ENCODE peak calls at places on chromosome 11, in ten cellular contexts. One of them, this sample, is unnamed.

GRCh38 chr11:124174001-124174400 is 9.1 kb upstream of the OR10D3 start:
- DNase-seq in HuH-7: peak; percentile 6
- DNase-seq in activated CD4-positive, alpha-beta T cell treated with anti-CD3 and anti-CD28 coated beads, Interleukin-2, amount 50 U/mL, for 48 hours: no peak
- DNase-seq in activated T-cell treated with anti-CD3 and anti-CD28 coated beads for 1 hour: no peak
- DNase-seq in OCI-M1: peak; percentile 84
- DNase-seq in pancreas: no peak
- DNase-seq in HCT116: peak; percentile 2
- DNase-seq in stimulated activated CD4-positive, alpha-beta T cell treated with anti-CD3 and anti-CD28 coated beads, TNF-alpha, amount 100 ng/mL, for 48 hours: no peak
- DNase-seq in SJSA1: peak; percentile 48
- DNase-seq in COLO829: peak; percentile 10
- DNase-seq in this sample: peak; percentile 89

GRCh38 chr11:40338739-40339138 is 1120.7 kb downstream of the LRRC4C start:
- DNase-seq in OCI-M1: no peak
- DNase-seq in pancreas: no peak
- DNase-seq in activated CD4-positive, alpha-beta T cell treated with anti-CD3 and anti-CD28 coated beads, Interleukin-2, amount 50 U/mL, for 48 hours: no peak
- DNase-seq in HCT116: no peak
- DNase-seq in activated T-cell treated with anti-CD3 and anti-CD28 coated beads for 1 hour: no peak
- DNase-seq in HuH-7: no peak
- DNase-seq in COLO829: peak; percentile 49
- DNase-seq in stimulated activated CD4-positive, alpha-beta T cell treated with anti-CD3 and anti-CD28 coated beads, TNF-alpha, amount 100 ng/mL, for 48 hours: no peak
- DNase-seq in SJSA1: peak; percentile 32
- DNase-seq in this sample: no peak

GRCh38 chr11:69816671-69817070 is 2.5 kb downstream of the FGF3 start:
- DNase-seq in COLO829: no peak
- DNase-seq in HuH-7: no peak
- DNase-seq in pancreas: no peak
- DNase-seq in HCT116: no peak
- DNase-seq in OCI-M1: no peak
- DNase-seq in SJSA1: no peak
- DNase-seq in activated CD4-positive, alpha-beta T cell treated with anti-CD3 and anti-CD28 coated beads, Interleukin-2, amount 50 U/mL, for 48 hours: no peak
- DNase-seq in activated T-cell treated with anti-CD3 and anti-CD28 coated beads for 1 hour: no peak
- DNase-seq in stimulated activated CD4-positive, alpha-beta T cell treated with anti-CD3 and anti-CD28 coated beads, TNF-alpha, amount 100 ng/mL, for 48 hours: no peak
- DNase-seq in this sample: no peak

GRCh38 chr11:20353829-20354434 is 9.6 kb upstream of the HTATIP2 start:
- DNase-seq in activated CD4-positive, alpha-beta T cell treated with anti-CD3 and anti-CD28 coated beads, Interleukin-2, amount 50 U/mL, for 48 hours: peak; percentile 46
- DNase-seq in stimulated activated CD4-positive, alpha-beta T cell treated with anti-CD3 and anti-CD28 coated beads, TNF-alpha, amount 100 ng/mL, for 48 hours: no peak
- DNase-seq in COLO829: peak; percentile 75
- DNase-seq in HuH-7: peak; percentile 31
- DNase-seq in SJSA1: no peak
- DNase-seq in OCI-M1: peak; percentile 67
- DNase-seq in pancreas: peak; percentile 32
- DNase-seq in activated T-cell treated with anti-CD3 and anti-CD28 coated beads for 1 hour: peak; percentile 7
- DNase-seq in HCT116: peak; percentile 45
- DNase-seq in this sample: peak; percentile 71

GRCh38 chr11:116984589-116984988 is 113.6 kb downstream of the SIK3 start:
- DNase-seq in pancreas: no peak
- DNase-seq in HCT116: no peak
- DNase-seq in activated CD4-positive, alpha-beta T cell treated with anti-CD3 and anti-CD28 coated beads, Interleukin-2, amount 50 U/mL, for 48 hours: no peak
- DNase-seq in activated T-cell treated with anti-CD3 and anti-CD28 coated beads for 1 hour: no peak
- DNase-seq in HuH-7: no peak
- DNase-seq in SJSA1: peak; percentile 46
- DNase-seq in OCI-M1: peak; percentile 81
- DNase-seq in stimulated activated CD4-positive, alpha-beta T cell treated with anti-CD3 and anti-CD28 coated beads, TNF-alpha, amount 100 ng/mL, for 48 hours: no peak
- DNase-seq in COLO829: no peak
- DNase-seq in this sample: no peak

GRCh38 chr11:12451179-12451814 is 73.9 kb downstream of the PARVA start:
- DNase-seq in OCI-M1: no peak
- DNase-seq in pancreas: no peak
- DNase-seq in SJSA1: no peak
- DNase-seq in activated CD4-positive, alpha-beta T cell treated with anti-CD3 and anti-CD28 coated beads, Interleukin-2, amount 50 U/mL, for 48 hours: no peak
- DNase-seq in stimulated activated CD4-positive, alpha-beta T cell treated with anti-CD3 and anti-CD28 coated beads, TNF-alpha, amount 100 ng/mL, for 48 hours: no peak
- DNase-seq in activated T-cell treated with anti-CD3 and anti-CD28 coated beads for 1 hour: no peak
- DNase-seq in HuH-7: no peak
- DNase-seq in COLO829: no peak
- DNase-seq in HCT116: no peak
- DNase-seq in this sample: no peak

GRCh38 chr11:80297808-80298460 is 857.1 kb upstream of the TENM4 start:
- DNase-seq in activated T-cell treated with anti-CD3 and anti-CD28 coated beads for 1 hour: no peak
- DNase-seq in COLO829: no peak
- DNase-seq in SJSA1: no peak
- DNase-seq in HCT116: no peak
- DNase-seq in OCI-M1: no peak
- DNase-seq in activated CD4-positive, alpha-beta T cell treated with anti-CD3 and anti-CD28 coated beads, Interleukin-2, amount 50 U/mL, for 48 hours: no peak
- DNase-seq in HuH-7: no peak
- DNase-seq in stimulated activated CD4-positive, alpha-beta T cell treated with anti-CD3 and anti-CD28 coated beads, TNF-alpha, amount 100 ng/mL, for 48 hours: no peak
- DNase-seq in pancreas: no peak
- DNase-seq in this sample: no peak

GRCh38 chr11:118238947-118239346 is 13.2 kb downstream of the MPZL3 start:
- DNase-seq in COLO829: peak; percentile 13
- DNase-seq in OCI-M1: peak; percentile 68
- DNase-seq in stimulated activated CD4-positive, alpha-beta T cell treated with anti-CD3 and anti-CD28 coated beads, TNF-alpha, amount 100 ng/mL, for 48 hours: no peak
- DNase-seq in HuH-7: no peak
- DNase-seq in HCT116: no peak
- DNase-seq in pancreas: no peak
- DNase-seq in SJSA1: no peak
- DNase-seq in activated CD4-positive, alpha-beta T cell treated with anti-CD3 and anti-CD28 coated beads, Interleukin-2, amount 50 U/mL, for 48 hours: no peak
- DNase-seq in activated T-cell treated with anti-CD3 and anti-CD28 coated beads for 1 hour: no peak
- DNase-seq in this sample: no peak

GRCh38 chr11:72643547-72643946 is 30.7 kb downstream of the PDE2A start:
- DNase-seq in COLO829: peak; percentile 70
- DNase-seq in activated CD4-positive, alpha-beta T cell treated with anti-CD3 and anti-CD28 coated beads, Interleukin-2, amount 50 U/mL, for 48 hours: no peak
- DNase-seq in stimulated activated CD4-positive, alpha-beta T cell treated with anti-CD3 and anti-CD28 coated beads, TNF-alpha, amount 100 ng/mL, for 48 hours: no peak
- DNase-seq in OCI-M1: no peak
- DNase-seq in SJSA1: peak; percentile 16
- DNase-seq in pancreas: peak; percentile 36
- DNase-seq in activated T-cell treated with anti-CD3 and anti-CD28 coated beads for 1 hour: no peak
- DNase-seq in HuH-7: no peak
- DNase-seq in HCT116: peak; percentile 31
- DNase-seq in this sample: no peak

GRCh38 chr11:70158201-70158600 is 44.9 kb upstream of the FADD start:
- DNase-seq in COLO829: no peak
- DNase-seq in pancreas: peak; percentile 15
- DNase-seq in SJSA1: no peak
- DNase-seq in activated T-cell treated with anti-CD3 and anti-CD28 coated beads for 1 hour: no peak
- DNase-seq in HuH-7: peak; percentile 93
- DNase-seq in HCT116: peak; percentile 13
- DNase-seq in stimulated activated CD4-positive, alpha-beta T cell treated with anti-CD3 and anti-CD28 coated beads, TNF-alpha, amount 100 ng/mL, for 48 hours: no peak
- DNase-seq in activated CD4-positive, alpha-beta T cell treated with anti-CD3 and anti-CD28 coated beads, Interleukin-2, amount 50 U/mL, for 48 hours: no peak
- DNase-seq in OCI-M1: peak; percentile 76
- DNase-seq in this sample: no peak

GRCh38 chr11:704799-705645 is 1.0 kb upstream of the EPS8L2 start:
- DNase-seq in SJSA1: no peak
- DNase-seq in stimulated activated CD4-positive, alpha-beta T cell treated with anti-CD3 and anti-CD28 coated beads, TNF-alpha, amount 100 ng/mL, for 48 hours: no peak
- DNase-seq in pancreas: peak; percentile 91
- DNase-seq in HCT116: no peak
- DNase-seq in OCI-M1: no peak
- DNase-seq in activated CD4-positive, alpha-beta T cell treated with anti-CD3 and anti-CD28 coated beads, Interleukin-2, amount 50 U/mL, for 48 hours: no peak
- DNase-seq in COLO829: no peak
- DNase-seq in HuH-7: peak; percentile 59
- DNase-seq in activated T-cell treated with anti-CD3 and anti-CD28 coated beads for 1 hour: no peak
- DNase-seq in this sample: no peak

GRCh38 chr11:2704356-2704755 is 4.6 kb upstream of the KCNQ1OT1 start:
- DNase-seq in HCT116: no peak
- DNase-seq in OCI-M1: no peak
- DNase-seq in stimulated activated CD4-positive, alpha-beta T cell treated with anti-CD3 and anti-CD28 coated beads, TNF-alpha, amount 100 ng/mL, for 48 hours: no peak
- DNase-seq in activated CD4-positive, alpha-beta T cell treated with anti-CD3 and anti-CD28 coated beads, Interleukin-2, amount 50 U/mL, for 48 hours: no peak
- DNase-seq in SJSA1: no peak
- DNase-seq in activated T-cell treated with anti-CD3 and anti-CD28 coated beads for 1 hour: no peak
- DNase-seq in pancreas: no peak
- DNase-seq in COLO829: no peak
- DNase-seq in HuH-7: no peak
- DNase-seq in this sample: no peak

GRCh38 chr11:26439854-26440253 is 107.9 kb downstream of the ANO3 start:
- DNase-seq in stimulated activated CD4-positive, alpha-beta T cell treated with anti-CD3 and anti-CD28 coated beads, TNF-alpha, amount 100 ng/mL, for 48 hours: no peak
- DNase-seq in activated T-cell treated with anti-CD3 and anti-CD28 coated beads for 1 hour: no peak
- DNase-seq in HCT116: no peak
- DNase-seq in COLO829: no peak
- DNase-seq in HuH-7: no peak
- DNase-seq in pancreas: no peak
- DNase-seq in OCI-M1: no peak
- DNase-seq in SJSA1: no peak
- DNase-seq in activated CD4-positive, alpha-beta T cell treated with anti-CD3 and anti-CD28 coated beads, Interleukin-2, amount 50 U/mL, for 48 hours: no peak
- DNase-seq in this sample: no peak

GRCh38 chr11:21965221-21965620 is 227.7 kb upstream of the ANO5 start:
- DNase-seq in COLO829: no peak
- DNase-seq in SJSA1: no peak
- DNase-seq in activated T-cell treated with anti-CD3 and anti-CD28 coated beads for 1 hour: no peak
- DNase-seq in HCT116: no peak
- DNase-seq in HuH-7: no peak
- DNase-seq in pancreas: no peak
- DNase-seq in activated CD4-positive, alpha-beta T cell treated with anti-CD3 and anti-CD28 coated beads, Interleukin-2, amount 50 U/mL, for 48 hours: no peak
- DNase-seq in OCI-M1: no peak
- DNase-seq in stimulated activated CD4-positive, alpha-beta T cell treated with anti-CD3 and anti-CD28 coated beads, TNF-alpha, amount 100 ng/mL, for 48 hours: no peak
- DNase-seq in this sample: no peak